ENCODE peak calls at places on chromosomes 1 and 21, in eight cellular contexts. T is ovary; N is nephron progenitor cell; X is NCI-H524; A is fibroblast of mammary gland; K is effector CD4-positive, alpha-beta T cell; D is GM04504; S is GM13976. V is an unnamed sample.

GRCh38 chr1:175548774-175549173 is 194.6 kb downstream of the TNR start:
- DNase-seq in A (no peak), T (no peak), X (no peak), K (no peak), S (no peak), D (no peak), N (no peak), V (no peak)

GRCh38 chr1:203196371-203196770 is 9.9 kb upstream of the CHI3L1 start:
- DNase-seq in D (no peak), A (no peak), X (no peak), S (no peak), N (no peak), T (no peak), K (no peak), V (no peak)

GRCh38 chr1:245752551-245752950 is 597.8 kb downstream of the KIF26B start:
- DNase-seq in X (no peak), A (no peak), S (no peak), N (no peak), D (no peak), K (no peak), T (no peak), V (no peak)

GRCh38 chr1:202160377-202160940 is at the start of gene PTPN7:
- DNase-seq in D (no peak), S (peak; percentile 83), T (no peak), N (no peak), X (no peak), K (peak; percentile 67), A (no peak), V (peak; percentile 68)

GRCh38 chr1:22255341-22256212 is 112.7 kb upstream of the WNT4 start:
- DNase-seq in K (no peak), X (no peak), S (no peak), T (no peak), D (no peak), N (no peak), A (no peak), V (no peak)

GRCh38 chr1:26224606-26225005 is 9.4 kb upstream of the CEP85 start:
- DNase-seq in K (no peak), X (no peak), T (no peak), N (no peak), S (no peak), D (no peak), A (no peak), V (no peak)

GRCh38 chr1:36115200-36115669 is 9.8 kb downstream of the COL8A2 start:
- DNase-seq in D (peak; percentile 84), A (peak; percentile 54), X (no peak), K (no peak), S (no peak), N (peak; percentile 40), T (no peak), V (no peak)

GRCh38 chr1:88079036-88079435 is 605.0 kb upstream of the PKN2 start:
- DNase-seq in T (no peak), K (no peak), X (no peak), A (peak; percentile 10), S (no peak), N (peak; percentile 47), D (no peak), V (no peak)

GRCh38 chr21:39696196-39696595 is 48.8 kb upstream of the IGSF5 start:
- DNase-seq in S (no peak), N (no peak), K (no peak), T (no peak), X (no peak), D (no peak), A (no peak), V (no peak)

GRCh38 chr1:151058682-151059341 is 610 bp downstream of the CDC42SE1 start:
- DNase-seq in K (no peak), N (peak; percentile 34), S (no peak), A (no peak), D (no peak), X (peak; percentile 16), T (no peak), V (no peak)

GRCh38 chr21:34065015-34065414 is 8.4 kb upstream of the MRPS6 start:
- DNase-seq in T (no peak), X (no peak), K (no peak), S (no peak), D (no peak), A (no peak), N (no peak), V (no peak)

GRCh38 chr1:20600156-20600555 is 11.3 kb downstream of the CDA start:
- DNase-seq in N (no peak), K (no peak), S (no peak), D (no peak), A (no peak), T (no peak), X (no peak), V (no peak)

GRCh38 chr1:25873120-25873519 is 2.4 kb downstream of the PAQR7 start:
- DNase-seq in X (no peak), D (no peak), S (no peak), A (no peak), K (no peak), T (peak; percentile 61), N (no peak), V (no peak)

GRCh38 chr21:43944757-43945156 is 67.4 kb upstream of the TRAPPC10 start:
- DNase-seq in N (no peak), X (no peak), D (no peak), A (no peak), T (no peak), S (no peak), K (no peak), V (no peak)

GRCh38 chr1:237012789-237013383 is 8.6 kb upstream of the MT1HL1 start:
- DNase-seq in S (no peak), A (no peak), D (no peak), T (no peak), X (no peak), N (no peak), K (no peak), V (no peak)

GRCh38 chr1:167538657-167539056 is 14.9 kb downstream of the CREG1 start:
- DNase-seq in N (no peak), S (no peak), X (peak; percentile 6), K (no peak), T (no peak), A (no peak), D (no peak), V (no peak)

GRCh38 chr1:161046574-161047167 is 894 bp upstream of the USF1 start:
- DNase-seq in N (no peak), D (no peak), S (peak; percentile 80), T (no peak), X (no peak), A (no peak), K (no peak), V (peak; percentile 86)

GRCh38 chr1:178109348-178110143 is 15.6 kb downstream of the RASAL2 start:
- DNase-seq in X (no peak), S (no peak), A (peak; percentile 52), D (no peak), K (no peak), T (no peak), N (no peak), V (no peak)

GRCh38 chr1:235077163-235077540 is 51.5 kb downstream of the TOMM20 start:
- DNase-seq in D (no peak), T (no peak), N (no peak), K (no peak), S (no peak), A (no peak), X (no peak), V (no peak)

GRCh38 chr1:94098585-94099111 is 22.3 kb downstream of the ABCA4 start:
- DNase-seq in S (no peak), K (no peak), X (no peak), D (no peak), T (no peak), A (no peak), N (no peak), V (no peak)

GRCh38 chr1:13694886-13695684 is 4.9 kb upstream of the PRDM2 start:
- DNase-seq in T (no peak), N (no peak), K (no peak), A (no peak), D (no peak), X (no peak), S (no peak), V (no peak)

GRCh38 chr1:112396668-112397025 is 633 bp downstream of the CTTNBP2NL start:
- DNase-seq in D (no peak), K (no peak), A (no peak), S (no peak), T (no peak), X (peak; percentile 2), N (peak; percentile 24), V (no peak)